ENCODE peak calls at places on chromosomes 7 and 10, in six cellular contexts. X is colonic mucosa, E is psoas muscle, Y is Caco-2, J is lung, I is HCT116. S is an unnamed sample.

GRCh38 chr7:64890761-64891666 is 12.1 kb upstream of the ZNF273 start:
- DNase-seq in I (no peak), X (no peak), E (no peak), Y (no peak), J (no peak), S (peak; percentile 67)

GRCh38 chr7:153193144-153193595 is 433.6 kb downstream of the ACTR3B start:
- DNase-seq in Y (peak; percentile 40), J (peak; percentile 33), X (no peak), E (no peak), I (no peak), S (no peak)

GRCh38 chr7:95772771-95773581 is 622 bp downstream of the DYNC1I1 start:
- DNase-seq in X (no peak), I (no peak), Y (no peak), E (peak; percentile 56), J (no peak), S (peak; percentile 17)

GRCh38 chr7:8724080-8724718 is 290.8 kb downstream of the NXPH1 start:
- DNase-seq in J (no peak), E (no peak), I (no peak), X (peak; percentile 42), Y (peak; percentile 76), S (peak; percentile 18)

GRCh38 chr10:130935051-130935450 is 376.5 kb downstream of the TCERG1L start:
- DNase-seq in E (no peak), Y (no peak), X (no peak), I (no peak), J (no peak), S (no peak)

GRCh38 chr10:24825551-24825950 is 101.9 kb upstream of the ARHGAP21 start:
- DNase-seq in E (no peak), J (no peak), X (no peak), I (no peak), Y (no peak), S (peak; percentile 68)

GRCh38 chr10:62805139-62806092 is 896 bp downstream of the ADO start:
- DNase-seq in Y (peak; percentile 65), I (no peak), J (peak; percentile 30), X (peak; percentile 58), E (peak; percentile 84), S (peak; percentile 26)

GRCh38 chr10:48255722-48256121 is 18.8 kb downstream of the FRMPD2 start:
- DNase-seq in J (no peak), I (no peak), Y (no peak), X (no peak), E (no peak), S (no peak)

GRCh38 chr7:115471891-115472290 is 550.0 kb downstream of the MDFIC start:
- DNase-seq in X (no peak), I (no peak), Y (no peak), E (no peak), J (no peak), S (no peak)

GRCh38 chr10:95291634-95292039 is 834 bp upstream of the PDLIM1 start:
- DNase-seq in X (no peak), E (no peak), Y (no peak), J (no peak), I (no peak), S (no peak)

GRCh38 chr10:17703706-17704105 is 48.3 kb upstream of the TMEM236 start:
- DNase-seq in E (no peak), I (no peak), X (no peak), J (no peak), Y (no peak), S (no peak)

GRCh38 chr7:154255324-154255723 is 203.1 kb downstream of the DPP6 start:
- DNase-seq in E (no peak), X (no peak), J (no peak), Y (no peak), I (no peak), S (no peak)

GRCh38 chr7:99975782-99976521 is at the start of gene AZGP1:
- DNase-seq in X (no peak), J (no peak), Y (no peak), E (no peak), I (no peak), S (peak; percentile 39)

GRCh38 chr7:111392976-111393762 is 169.1 kb downstream of the IMMP2L start:
- DNase-seq in Y (no peak), X (no peak), J (no peak), E (no peak), I (no peak), S (no peak)

GRCh38 chr10:48496831-48497792 is 107.8 kb downstream of the ARHGAP22 start:
- DNase-seq in X (peak; percentile 17), E (no peak), I (no peak), J (no peak), Y (no peak), S (peak; percentile 37)

GRCh38 chr7:98133621-98134266 is 27.1 kb downstream of the LMTK2 start:
- DNase-seq in E (no peak), X (no peak), I (peak; percentile 55), J (no peak), Y (no peak), S (peak; percentile 84)

GRCh38 chr7:45924283-45924682 is 3.2 kb upstream of the IGFBP3 start:
- DNase-seq in I (no peak), E (no peak), X (no peak), Y (no peak), J (no peak), S (peak; percentile 91)

GRCh38 chr10:115355162-115355760 is 262.1 kb downstream of the ATRNL1 start:
- DNase-seq in I (peak; percentile 81), X (peak; percentile 25), J (no peak), Y (peak; percentile 74), E (no peak), S (peak; percentile 71)

DNA sequence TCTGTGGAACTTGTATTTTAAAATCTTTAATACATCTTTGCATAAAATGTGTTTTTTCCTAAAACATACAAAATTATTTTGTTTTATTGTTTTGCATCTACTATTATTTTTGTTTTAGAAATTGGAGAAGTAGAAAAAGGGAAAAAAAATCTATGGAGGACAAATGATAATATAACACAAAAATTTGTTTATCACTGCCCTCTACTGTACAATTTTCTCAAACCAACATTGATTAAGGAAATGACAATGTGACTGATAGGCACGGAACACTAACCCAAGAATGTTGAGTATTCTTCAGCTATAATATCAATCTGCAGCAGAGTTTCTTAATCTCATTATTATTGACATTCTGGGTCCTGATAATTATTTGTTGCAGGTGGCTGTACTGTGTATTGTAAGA is 9.5 kb upstream of the ING3 start:
- DNase-seq in J (no peak), E (no peak), I (peak; percentile 4), X (no peak), Y (no peak), S (peak; percentile 35)
- TF ChIP-seq CTCF in J (no peak), E (peak; percentile 41), I (peak; percentile 46), X (no peak), Y (no peak), S (no peak)

DNA sequence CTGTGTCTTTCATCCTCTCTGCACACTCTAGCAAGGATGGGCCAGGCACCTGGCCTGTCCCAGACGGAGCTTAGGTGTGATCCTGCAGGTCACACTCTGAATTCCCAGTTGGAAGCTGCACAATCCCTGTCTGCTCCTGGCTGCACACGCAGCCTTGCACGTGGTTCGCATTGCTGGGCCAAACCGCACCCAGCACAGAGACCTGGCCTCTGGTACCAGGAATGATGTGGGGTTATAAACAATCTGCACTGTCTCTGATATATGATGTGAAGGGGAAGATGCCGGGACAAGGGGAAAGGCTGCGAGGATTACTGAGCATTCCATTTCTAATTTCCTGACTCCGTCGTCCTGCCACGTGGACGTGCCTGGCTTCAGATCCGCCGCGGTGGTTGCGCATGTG is 559.9 kb upstream of the MGMT start:
- DNase-seq in J (no peak), E (no peak), I (no peak), X (no peak), Y (no peak), S (no peak)
- H3K4me3 ChIP-seq in J (no peak overlapping the region), E (no peak overlapping the region), I (no peak overlapping the region), X (no peak overlapping the region), Y (no peak overlapping the region), S (no peak overlapping the region)

DNA sequence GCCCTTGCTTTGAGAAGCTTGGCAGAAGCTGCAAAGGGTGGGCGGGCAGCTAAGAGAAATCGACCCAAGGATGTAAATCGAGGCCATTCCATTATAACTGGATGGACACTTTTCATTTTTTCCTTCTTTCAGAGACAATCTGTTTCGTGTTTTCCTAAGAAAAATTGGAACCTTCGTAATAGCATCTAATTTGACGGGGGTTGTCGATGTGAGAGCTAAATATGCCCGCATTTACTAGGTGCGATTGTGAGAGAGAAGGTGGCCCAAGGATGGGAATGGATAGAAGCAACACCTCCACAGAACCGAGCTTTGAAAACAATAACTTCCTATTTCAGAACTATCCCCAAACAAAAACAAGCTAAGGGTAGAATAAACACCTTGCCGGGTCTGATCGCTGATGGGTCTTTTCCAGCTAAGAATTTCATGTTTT is 848 bp upstream of the HOXA4 start:
- DNase-seq in E (no peak), I (no peak), Y (no peak), J (no peak), X (no peak), S (no peak)
- H3K27me3 ChIP-seq in E (no peaks in the 10 kb centered on the region), I (peaks cover 17% of the 10 kb centered on the region), Y (no peaks in the 10 kb centered on the region), J (no peaks in the 10 kb centered on the region), X (no peaks in the 10 kb centered on the region), S (peaks cover 61% of the 10 kb centered on the region)

GRCh38 chr10:133226251-133226808 is 3.7 kb upstream of the UTF1 start:
- DNase-seq in Y (peak; percentile 57), X (no peak), J (no peak), I (no peak), E (no peak), S (no peak)
- TF ChIP-seq CTCF in Y (no peak), X (no peak), J (no peak), I (no peak), E (no peak), S (no peak)

GRCh38 chr10:5537684-5538083 is 12.9 kb downstream of the CALML3 start:
- DNase-seq in E (no peak), J (no peak), X (no peak), I (no peak), Y (no peak), S (no peak)

GRCh38 chr10:5534051-5534821 is 9.5 kb downstream of the CALML3 start:
- DNase-seq in J (no peak), I (no peak), E (peak; percentile 47), X (no peak), Y (no peak), S (peak; percentile 68)

GRCh38 chr10:5538446-5538845 is 13.7 kb downstream of the CALML3 start:
- DNase-seq in J (no peak), Y (no peak), I (no peak), X (no peak), E (no peak), S (peak; percentile 80)

GRCh38 chr10:5534880-5535856 is 10.4 kb downstream of the CALML3 start:
- DNase-seq in E (peak; percentile 44), J (no peak), I (no peak), X (no peak), Y (no peak), S (peak; percentile 38)

DNA sequence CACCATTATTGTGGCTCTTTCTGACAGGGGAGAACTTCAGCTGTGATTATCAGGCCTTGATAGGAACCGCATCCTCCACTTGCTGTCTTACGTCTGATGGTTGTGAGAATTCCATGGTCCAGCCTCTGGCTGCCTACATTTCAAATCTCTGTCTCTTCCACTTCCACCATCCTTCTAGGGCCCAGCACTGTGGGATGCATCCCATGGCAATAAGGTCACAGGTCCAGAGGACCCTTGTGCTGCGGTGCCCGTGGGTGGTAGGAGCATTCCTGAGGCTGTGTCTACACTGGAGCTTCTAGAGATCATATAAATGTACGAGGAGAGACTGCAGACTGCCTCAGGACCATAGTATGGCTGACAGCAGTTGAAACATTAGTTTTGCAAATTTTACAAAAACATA is 11.7 kb downstream of the CALML3 start:
- DNase-seq in Y (no peak), J (no peak), I (no peak), E (no peak), X (no peak), S (no peak)
- H3K4me3 ChIP-seq in Y (no peak overlapping the region), J (no peak overlapping the region), I (no peak overlapping the region), E (no peak overlapping the region), X (no peak overlapping the region), S (no peak overlapping the region)

GRCh38 chr7:19122018-19122588 is 4.7 kb upstream of the TWIST1 start:
- DNase-seq in X (no peak), Y (peak; percentile 12), E (no peak), J (no peak), I (peak; percentile 37), S (peak; percentile 46)
- H3K27me3 ChIP-seq in X (peaks cover 20% of the 10 kb centered on the region), Y (no peaks in the 10 kb centered on the region), E (peaks cover 15% of the 10 kb centered on the region), J (peaks cover 16% of the 10 kb centered on the region), I (peaks cover 9% of the 10 kb centered on the region), S (peaks cover 24% of the 10 kb centered on the region)

S was measured in bronchial epithelial cell.